ENCODE peak calls at places on chromosomes 4 and X, in five cellular contexts. One of them, this sample, is unnamed.

GRCh38 chrX:11540532-11541377 is 125.0 kb downstream of the ARHGAP6 start:
- DNase-seq in NCI-H2029 treated with DMSO at 0.1 percent for 48 hours: no peak
- DNase-seq in NCI-H774: no peak
- DNase-seq in lower lobe of right lung: peak
- DNase-seq in foreskin melanocyte: no peak
- DNase-seq in this sample: no peak

GRCh38 chrX:74535633-74536141 is 78.7 kb downstream of the RLIM start:
- DNase-seq in NCI-H2029 treated with DMSO at 0.1 percent for 48 hours: no peak
- DNase-seq in NCI-H774: peak
- DNase-seq in lower lobe of right lung: peak
- DNase-seq in foreskin melanocyte: peak
- DNase-seq in this sample: peak

GRCh38 chr4:53551963-53552362 is 39.3 kb downstream of the LNX1 start:
- DNase-seq in NCI-H2029 treated with DMSO at 0.1 percent for 48 hours: no peak
- DNase-seq in NCI-H774: no peak
- DNase-seq in lower lobe of right lung: no peak
- DNase-seq in foreskin melanocyte: no peak
- DNase-seq in this sample: no peak

GRCh38 chr4:79948739-79949138 is 124.3 kb downstream of the ANTXR2 start:
- DNase-seq in NCI-H2029 treated with DMSO at 0.1 percent for 48 hours: no peak
- DNase-seq in NCI-H774: no peak
- DNase-seq in lower lobe of right lung: no peak
- DNase-seq in foreskin melanocyte: no peak
- DNase-seq in this sample: no peak

GRCh38 chrX:135572436-135572835 is 52.0 kb downstream of the INTS6L start:
- DNase-seq in NCI-H2029 treated with DMSO at 0.1 percent for 48 hours: no peak
- DNase-seq in NCI-H774: no peak
- DNase-seq in lower lobe of right lung: no peak
- DNase-seq in foreskin melanocyte: no peak
- DNase-seq in this sample: no peak

GRCh38 chr4:88457307-88458090 is 580 bp downstream of the HERC5 start:
- DNase-seq in NCI-H2029 treated with DMSO at 0.1 percent for 48 hours: no peak
- DNase-seq in NCI-H774: no peak
- DNase-seq in lower lobe of right lung: peak
- DNase-seq in foreskin melanocyte: no peak
- DNase-seq in this sample: no peak

GRCh38 chrX:8404443-8404842 is 60.2 kb upstream of the VCX3B start:
- DNase-seq in NCI-H2029 treated with DMSO at 0.1 percent for 48 hours: no peak
- DNase-seq in NCI-H774: no peak
- DNase-seq in lower lobe of right lung: no peak
- DNase-seq in foreskin melanocyte: no peak
- DNase-seq in this sample: no peak

GRCh38 chr4:175784986-175785525 is 27.0 kb downstream of the GPM6A start:
- DNase-seq in NCI-H2029 treated with DMSO at 0.1 percent for 48 hours: no peak
- DNase-seq in NCI-H774: no peak
- DNase-seq in lower lobe of right lung: no peak
- DNase-seq in foreskin melanocyte: no peak
- DNase-seq in this sample: no peak

GRCh38 chr4:186701273-186701672 is 22.4 kb downstream of the FAT1 start:
- DNase-seq in NCI-H2029 treated with DMSO at 0.1 percent for 48 hours: no peak
- DNase-seq in NCI-H774: no peak
- DNase-seq in lower lobe of right lung: no peak
- DNase-seq in foreskin melanocyte: peak
- DNase-seq in this sample: no peak

GRCh38 chr4:105225500-105225899 is 78.8 kb downstream of the TET2 start:
- DNase-seq in NCI-H2029 treated with DMSO at 0.1 percent for 48 hours: no peak
- DNase-seq in NCI-H774: no peak
- DNase-seq in lower lobe of right lung: no peak
- DNase-seq in foreskin melanocyte: no peak
- DNase-seq in this sample: no peak

GRCh38 chrX:123807825-123808416 is 51.9 kb upstream of the XIAP start:
- DNase-seq in NCI-H2029 treated with DMSO at 0.1 percent for 48 hours: no peak
- DNase-seq in NCI-H774: peak
- DNase-seq in lower lobe of right lung: no peak
- DNase-seq in foreskin melanocyte: no peak
- DNase-seq in this sample: no peak

GRCh38 chrX:39320165-39320564 is 518.9 kb downstream of the MID1IP1 start:
- DNase-seq in NCI-H2029 treated with DMSO at 0.1 percent for 48 hours: peak
- DNase-seq in NCI-H774: no peak
- DNase-seq in lower lobe of right lung: no peak
- DNase-seq in foreskin melanocyte: no peak
- DNase-seq in this sample: no peak

GRCh38 chr4:156255608-156256007 is 301.9 kb upstream of the CTSO start:
- DNase-seq in NCI-H2029 treated with DMSO at 0.1 percent for 48 hours: no peak
- DNase-seq in NCI-H774: peak
- DNase-seq in lower lobe of right lung: no peak
- DNase-seq in foreskin melanocyte: no peak
- DNase-seq in this sample: no peak

GRCh38 chr4:189850239-189850856 is 90.3 kb upstream of the FRG1 start:
- DNase-seq in NCI-H2029 treated with DMSO at 0.1 percent for 48 hours: no peak
- DNase-seq in NCI-H774: no peak
- DNase-seq in lower lobe of right lung: no peak
- DNase-seq in foreskin melanocyte: no peak
- DNase-seq in this sample: no peak

GRCh38 chr4:173264245-173264959 is 69.8 kb downstream of the HMGB2 start:
- DNase-seq in NCI-H2029 treated with DMSO at 0.1 percent for 48 hours: peak
- DNase-seq in NCI-H774: peak
- DNase-seq in lower lobe of right lung: no peak
- DNase-seq in foreskin melanocyte: peak
- DNase-seq in this sample: peak

GRCh38 chrX:134622813-134623185 is 35.5 kb downstream of the PLAC1 start:
- DNase-seq in NCI-H2029 treated with DMSO at 0.1 percent for 48 hours: no peak
- DNase-seq in NCI-H774: no peak
- DNase-seq in lower lobe of right lung: no peak
- DNase-seq in foreskin melanocyte: peak
- DNase-seq in this sample: no peak

GRCh38 chr4:10305816-10306215 is 151.4 kb downstream of the ZNF518B start:
- DNase-seq in NCI-H2029 treated with DMSO at 0.1 percent for 48 hours: no peak
- DNase-seq in NCI-H774: no peak
- DNase-seq in lower lobe of right lung: no peak
- DNase-seq in foreskin melanocyte: peak
- DNase-seq in this sample: no peak

GRCh38 chrX:2552621-2553297 is 52.0 kb upstream of the DHRSX start:
- DNase-seq in NCI-H2029 treated with DMSO at 0.1 percent for 48 hours: no peak
- DNase-seq in NCI-H774: no peak
- DNase-seq in lower lobe of right lung: no peak
- DNase-seq in foreskin melanocyte: peak
- DNase-seq in this sample: no peak

GRCh38 chrX:69504626-69505612 is 793 bp downstream of the NALF2 start:
- DNase-seq in NCI-H2029 treated with DMSO at 0.1 percent for 48 hours: no peak
- DNase-seq in NCI-H774: no peak
- DNase-seq in lower lobe of right lung: no peak
- DNase-seq in foreskin melanocyte: no peak
- DNase-seq in this sample: no peak